ENCODE peak calls at places on chromosomes 2 and 18, in six cellular contexts. J is aorta, S is body of pancreas, C is HCT116, L is right lobe of liver, O is heart left ventricle. T is an unnamed sample. For H3K4me1, the result is how much of the 10 kb centered on the place peaks cover.

GRCh38 chr18:73235491-73235890 is 367.7 kb upstream of the NETO1 start:
- ATAC-seq in O (no peak), J (no peak), L (no peak), C (no peak), S (no peak), T (no peak)

GRCh38 chr2:219681301-219682290 is 54.2 kb downstream of the SLC4A3 start:
- ATAC-seq in L (no peak), J (no peak), S (no peak), O (no peak), C (no peak), T (no peak)

GRCh38 chr2:222290691-222291484 is 7.9 kb downstream of the PAX3 start:
- ATAC-seq in S (no peak), O (no peak), C (no peak), J (peak), L (peak), T (no peak)

GRCh38 chr2:134145519-134145918 is 108.4 kb upstream of the MGAT5 start:
- ATAC-seq in L (no peak), J (no peak), S (no peak), C (no peak), O (no peak), T (no peak)

GRCh38 chr2:135255208-135255607 is 203.1 kb downstream of the RAB3GAP1 start:
- ATAC-seq in O (no peak), C (no peak), S (no peak), J (no peak), L (no peak), T (no peak)

GRCh38 chr2:241933175-241933911 is 63.8 kb downstream of the RTP5 start:
- ATAC-seq in S (peak), O (no peak), L (peak), C (no peak), J (peak), T (peak)

GRCh38 chr2:213021971-213022899 is 129.2 kb downstream of the IKZF2 start:
- ATAC-seq in O (no peak), J (no peak), S (no peak), C (no peak), L (no peak), T (no peak)

GRCh38 chr18:79459946-79460345 is 64.2 kb downstream of the NFATC1 start:
- ATAC-seq in S (no peak), L (no peak), J (no peak), O (no peak), C (no peak), T (no peak)

GRCh38 chr18:57864615-57865121 is 61.6 kb upstream of the ATP8B1 start:
- ATAC-seq in O (no peak), J (no peak), L (no peak), S (peak), C (no peak), T (no peak)

GRCh38 chr2:119520696-119521436 is 3.4 kb downstream of the SCTR start:
- ATAC-seq in S (no peak), O (no peak), L (no peak), J (no peak), C (no peak), T (no peak)

GRCh38 chr2:180048256-180048655 is 41.2 kb upstream of the CWC22 start:
- ATAC-seq in L (no peak), O (no peak), J (no peak), S (no peak), C (no peak), T (no peak)

GRCh38 chr2:231946241-231946814 is 15.2 kb upstream of the DIS3L2 start:
- ATAC-seq in J (no peak), L (no peak), C (no peak), O (no peak), S (no peak), T (no peak)

GRCh38 chr2:127140543-127140942 is 33.6 kb upstream of the BIN1 start:
- ATAC-seq in S (no peak), O (no peak), C (no peak), L (no peak), J (no peak), T (no peak)

GRCh38 chr2:1605659-1606400 is 138.5 kb downstream of the PXDN start:
- ATAC-seq in O (no peak), C (no peak), S (peak), J (peak), L (peak), T (no peak)

GRCh38 chr2:169823996-169824372 is 721 bp downstream of the METTL5 start:
- ATAC-seq in L (no peak), O (no peak), S (no peak), J (no peak), C (no peak), T (no peak)

GRCh38 chr2:105249181-105249580 is 7.6 kb downstream of the GPR45 start:
- ATAC-seq in O (no peak), L (no peak), C (no peak), J (no peak), S (no peak), T (no peak)

GRCh38 chr2:237763812-237764211 is 34.8 kb upstream of the RBM44 start:
- ATAC-seq in J (no peak), C (no peak), S (no peak), L (no peak), O (peak), T (no peak)

GRCh38 chr18:48312066-48312465 is 97.1 kb downstream of the ZBTB7C start:
- ATAC-seq in J (no peak), S (no peak), O (no peak), C (no peak), L (no peak), T (no peak)

GRCh38 chr2:38218995-38219394 is 143.0 kb upstream of the CYP1B1 start:
- ATAC-seq in L (no peak), O (no peak), S (no peak), C (no peak), J (no peak), T (no peak)

GRCh38 chr18:55310044-55310676 is 277.8 kb downstream of the TCF4 start:
- ATAC-seq in L (no peak), O (no peak), S (no peak), C (no peak), J (no peak), T (no peak)

GRCh38 chr2:143402462-143402861 is 273.2 kb downstream of the ARHGAP15 start:
- ATAC-seq in J (no peak), S (no peak), C (no peak), O (no peak), L (no peak), T (no peak)

GRCh38 chr2:64462940-64463339 is 9.0 kb downstream of the LGALSL start:
- ATAC-seq in L (no peak), O (no peak), S (no peak), C (no peak), J (no peak), T (peak)

GRCh38 chr2:42063383-42064171 is 15.8 kb downstream of the PKDCC start:
- ATAC-seq in O (no peak), S (no peak), L (no peak), C (no peak), J (peak), T (no peak)

GRCh38 chr2:9033385-9034175 is 30.1 kb upstream of the MBOAT2 start:
- ATAC-seq in O (no peak), L (no peak), J (no peak), S (no peak), C (no peak), T (no peak)

GRCh38 chr2:7639476-7639875 is 722.3 kb downstream of the RNF144A start:
- ATAC-seq in L (peak), O (no peak), J (no peak), S (peak), C (no peak), T (no peak)

GRCh38 chr18:80166725-80167124 is 57.7 kb downstream of the ADNP2 start:
- ATAC-seq in O (no peak), C (no peak), J (no peak), S (no peak), L (no peak), T (no peak)

GRCh38 chr2:9519250-9519649 is 36.4 kb downstream of the ADAM17 start:
- ATAC-seq in J (no peak), O (no peak), L (no peak), S (no peak), C (no peak), T (no peak)

GRCh38 chr18:36718705-36719328 is 110.0 kb downstream of the TPGS2 start:
- ATAC-seq in C (no peak), S (no peak), L (no peak), J (no peak), O (no peak), T (no peak)

GRCh38 chr2:862723-863466 is 87.8 kb upstream of the SNTG2 start:
- ATAC-seq in L (no peak), S (no peak), O (no peak), C (no peak), J (peak), T (no peak)

GRCh38 chr2:30625600-30626208 is 178.7 kb downstream of the LCLAT1 start:
- ATAC-seq in L (no peak), C (no peak), J (no peak), O (no peak), S (no peak), T (no peak)

GRCh38 chr18:49553003-49553402 is 8.9 kb upstream of the LIPG start:
- ATAC-seq in S (no peak), J (no peak), L (no peak), O (no peak), C (no peak), T (no peak)

GRCh38 chr2:101775092-101775491 is 77.6 kb downstream of the MAP4K4 start:
- ATAC-seq in O (no peak), J (no peak), L (no peak), C (no peak), S (no peak), T (no peak)

GRCh38 chr2:101486258-101486701 is 11.4 kb upstream of the RFX8 start:
- ATAC-seq in S (no peak), J (no peak), C (no peak), L (peak), O (no peak), T (no peak)

GRCh38 chr2:32832400-32832799 is 114.4 kb upstream of the LTBP1 start:
- ATAC-seq in O (no peak), C (no peak), L (no peak), J (no peak), S (no peak), T (no peak)

GRCh38 chr2:9434484-9434883 is 11.0 kb downstream of the CPSF3 start:
- ATAC-seq in J (no peak), C (no peak), O (no peak), L (no peak), S (no peak), T (no peak)

GRCh38 chr2:232586943-232587342 is 36.5 kb downstream of the EIF4E2 start:
- ATAC-seq in J (no peak), L (no peak), O (no peak), C (no peak), S (no peak), T (no peak)

GRCh38 chr2:9110893-9111569 is 95.6 kb upstream of the ASAP2 start:
- ATAC-seq in C (peak), O (no peak), S (no peak), L (no peak), J (no peak), T (no peak)

GRCh38 chr2:88859461-88859860 is 168.0 kb downstream of the RPIA start:
- ATAC-seq in J (no peak), C (no peak), S (no peak), O (no peak), L (no peak), T (no peak)
- H3K4me1 ChIP-seq in J (under half), C (under half), S (under half), O (under half), L (under half), T (under half)

GRCh38 chr2:197196737-197197136 is 113.8 kb downstream of the ANKRD44 start:
- ATAC-seq in L (no peak), C (no peak), J (no peak), S (no peak), O (no peak), T (no peak)

GRCh38 chr2:197191948-197192338 is 118.6 kb downstream of the ANKRD44 start:
- ATAC-seq in L (no peak), O (no peak), C (no peak), J (no peak), S (no peak), T (no peak)

GRCh38 chr2:197198890-197199289 is 111.7 kb downstream of the ANKRD44 start:
- ATAC-seq in S (peak), C (no peak), O (peak), L (peak), J (peak), T (peak)

GRCh38 chr2:197197808-197198409 is 112.7 kb downstream of the ANKRD44 start:
- ATAC-seq in L (no peak), S (no peak), C (no peak), J (no peak), O (no peak), T (no peak)

GRCh38 chr2:197195591-197195990 is 115.0 kb downstream of the ANKRD44 start:
- ATAC-seq in J (peak), O (no peak), L (no peak), S (no peak), C (no peak), T (no peak)
- H3K4me3 ChIP-seq in J (peak), O (no peak), L (no peak), S (no peak), C (no peak), T (no peak)

DNA sequence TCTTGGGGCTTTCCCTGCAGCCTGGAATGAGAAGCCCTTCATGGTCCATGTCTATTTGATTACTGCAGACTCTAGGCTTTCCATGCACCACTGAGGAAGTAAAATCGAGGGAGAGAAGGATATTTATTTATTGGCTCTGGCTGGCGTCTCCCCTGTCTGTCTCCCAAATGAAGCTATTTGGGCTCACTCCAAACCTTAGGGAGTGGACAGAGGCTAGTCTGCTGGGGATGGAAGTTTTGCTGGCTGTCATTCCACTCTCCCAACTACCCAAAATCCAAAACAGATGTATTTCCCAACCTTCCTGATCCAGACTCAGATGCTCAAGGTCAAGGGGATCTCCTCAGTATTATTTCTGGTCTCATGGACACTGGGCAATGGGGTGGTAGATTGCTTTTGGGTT is 33.7 kb downstream of the TMEM17 start:
- ATAC-seq in L (no peak), S (no peak), O (no peak), J (peak), C (no peak), T (peak)
- H3K4me1 ChIP-seq in L (under half), S (under half), O (under half), J (under half), C (under half), T (under half)

GRCh38 chr2:216260629-216261028 is 111.7 kb downstream of the MARCHF4 start:
- ATAC-seq in O (no peak), C (no peak), S (no peak), L (no peak), J (no peak), T (no peak)
- H3K4me3 ChIP-seq in O (no peak), C (no peak), S (no peak), L (no peak), J (no peak), T (no peak)

GRCh38 chr18:51032193-51032592 is 2.2 kb downstream of the SMAD4 start:
- ATAC-seq in C (no peak), J (no peak), S (no peak), O (no peak), L (no peak), T (no peak)
- H3K4me1 ChIP-seq in C (under half), J (under half), S (half or more), O (under half), L (under half), T (under half)

DNA sequence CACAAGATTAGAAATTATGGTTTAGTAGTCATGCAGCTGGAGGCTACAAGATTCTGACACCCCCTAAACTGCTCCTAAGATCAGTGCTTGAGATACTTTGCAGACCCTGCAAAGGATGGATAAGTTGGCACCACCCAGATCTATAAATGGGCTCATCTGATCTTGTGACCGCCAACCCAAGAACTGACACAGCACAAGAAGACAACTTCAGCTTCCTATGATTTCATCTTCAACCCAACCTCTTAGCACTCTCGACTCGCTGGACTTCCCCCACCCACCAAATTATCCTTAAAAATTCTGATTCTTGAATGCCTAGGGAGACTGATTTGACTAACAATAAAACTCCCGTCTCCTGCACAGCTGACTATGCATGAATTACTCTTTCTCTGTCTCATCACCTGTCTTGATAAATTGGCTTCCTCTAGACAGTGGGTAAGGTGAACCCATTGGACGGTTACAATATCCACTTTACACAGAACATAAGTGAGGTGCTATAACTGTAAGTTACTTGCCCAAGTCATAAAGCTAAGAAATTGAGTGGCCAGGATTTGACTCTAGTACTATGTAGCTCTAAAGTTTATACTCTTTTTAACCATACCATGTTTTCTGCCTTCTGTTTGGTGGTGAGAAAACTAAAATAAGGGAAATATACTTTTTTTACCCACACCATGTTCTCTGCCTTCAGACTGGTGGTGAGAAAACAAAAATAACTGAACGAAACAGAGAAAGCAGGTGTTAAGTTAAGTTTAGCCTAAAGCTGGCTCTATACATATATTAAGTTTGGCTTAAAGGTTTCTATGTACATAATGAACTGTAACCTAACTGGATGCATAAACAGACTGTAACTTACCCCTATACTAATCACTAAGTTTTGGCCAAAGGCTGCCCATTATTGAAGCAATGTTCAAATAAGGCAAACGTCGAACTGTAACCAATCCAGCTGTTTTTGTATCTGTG is 962.3 kb upstream of the NXPH2 start:
- ATAC-seq in L (no peak), S (no peak), C (no peak), J (no peak), O (no peak), T (no peak)
- H3K4me3 ChIP-seq in L (no peak), S (no peak), C (no peak), J (no peak), O (no peak), T (no peak)

GRCh38 chr2:206774871-206775270 is 9.5 kb downstream of the FASTKD2 start:
- ATAC-seq in C (no peak), L (no peak), J (no peak), S (no peak), O (no peak), T (no peak)

GRCh38 chr2:206780671-206781070 is 15.3 kb downstream of the FASTKD2 start:
- ATAC-seq in C (no peak), L (no peak), O (no peak), S (no peak), J (no peak), T (no peak)

GRCh38 chr2:206776432-206776831 is 11.0 kb downstream of the FASTKD2 start:
- ATAC-seq in J (no peak), C (no peak), L (no peak), S (no peak), O (no peak), T (no peak)
- H3K4me1 ChIP-seq in J (under half), C (under half), L (under half), S (under half), O (under half), T (under half)

T was measured in gastroesophageal sphincter.